ENCODE peak calls at places on chromosomes 16 and 17, in four cellular contexts. M is GM19239, W is H7, O is prostate gland. G is an unnamed sample.

GRCh38 chr17:48427598-48427997 is 2.4 kb downstream of the SKAP1 start:
- DNase-seq in M (peak; percentile 69), W (no peak), O (no peak), G (no peak)

GRCh38 chr17:62790554-62790953 is 17.6 kb downstream of the MARCHF10 start:
- DNase-seq in M (no peak), W (no peak), O (no peak), G (no peak)

GRCh38 chr17:76997981-76998531 is 129.9 kb downstream of the MGAT5B start:
- DNase-seq in M (peak; percentile 31), W (no peak), O (no peak), G (no peak)

GRCh38 chr16:56347166-56347565 is 78.2 kb downstream of the AMFR start:
- DNase-seq in M (no peak), W (no peak), O (no peak), G (no peak)

GRCh38 chr17:15963670-15964110 is 18.8 kb downstream of the ADORA2B start:
- DNase-seq in M (no peak), W (no peak), O (no peak), G (no peak)

GRCh38 chr17:63332286-63332685 is 113.8 kb downstream of the CYB561 start:
- DNase-seq in M (no peak), W (no peak), O (no peak), G (no peak)

GRCh38 chr16:10608687-10609409 is 28.4 kb upstream of the EMP2 start:
- DNase-seq in M (no peak), W (no peak), O (no peak), G (no peak)

GRCh38 chr16:86490859-86491642 is 19.3 kb upstream of the FOXF1 start:
- DNase-seq in M (no peak), W (no peak), O (no peak), G (no peak)

GRCh38 chr16:9102379-9102778 is 10.9 kb downstream of the HAPSTR1 start:
- DNase-seq in M (no peak), W (no peak), O (no peak), G (no peak)

GRCh38 chr17:29148790-29149430 is 31.3 kb downstream of the MYO18A start:
- DNase-seq in M (peak; percentile 80), W (peak; percentile 99), O (peak; percentile 89), G (peak; percentile 93)

GRCh38 chr16:68370221-68370920 is 59.6 kb downstream of the PRMT7 start:
- DNase-seq in M (no peak), W (no peak), O (no peak), G (no peak)

GRCh38 chr16:19136549-19137196 is 22.9 kb downstream of the ITPRIPL2 start:
- DNase-seq in M (no peak), W (no peak), O (no peak), G (no peak)

G was measured in ureter.